ENCODE peak calls at places on chromosomes 7 and 10, in six cellular contexts. X is naive thymus-derived CD4-positive, alpha-beta T cell; B is SJCRH30; T is neuronal stem cell; Y is OCI-LY7; L is esophagus muscularis mucosa. O is an unnamed sample.
A peak's percentile ranks its signal among the peaks of the same experiment; 100 is the strongest.

GRCh38 chr7:7870590-7870989 is 98.0 kb upstream of the GLCCI1 start:
- DNase-seq in L (no peak), B (no peak), Y (no peak), T (no peak), X (no peak), O (no peak)

GRCh38 chr10:27360581-27361172 is 120.1 kb upstream of the ACBD5 start:
- DNase-seq in B (peak; percentile 95), Y (peak; percentile 80), T (peak; percentile 78), L (no peak), X (peak; percentile 74), O (peak; percentile 57)

GRCh38 chr7:125316451-125316850 is 386.8 kb upstream of the POT1 start:
- DNase-seq in Y (peak; percentile 0), B (peak; percentile 47), X (no peak), L (no peak), T (peak; percentile 35), O (peak; percentile 76)

GRCh38 chr10:125409756-125410155 is 249.4 kb upstream of the CTBP2 start:
- DNase-seq in T (no peak), B (no peak), Y (no peak), L (no peak), X (no peak), O (no peak)

GRCh38 chr10:97020452-97021400 is 165.0 kb downstream of the SLIT1 start:
- DNase-seq in B (peak; percentile 84), X (no peak), L (no peak), T (peak; percentile 65), Y (no peak), O (peak; percentile 75)

GRCh38 chr10:119503821-119504220 is 38.7 kb downstream of the RGS10 start:
- DNase-seq in B (no peak), T (no peak), L (no peak), Y (no peak), X (no peak), O (peak; percentile 73)

GRCh38 chr10:61832866-61833481 is 68.5 kb upstream of the ARID5B start:
- DNase-seq in B (no peak), Y (no peak), T (no peak), L (no peak), X (no peak), O (no peak)

GRCh38 chr7:17625038-17625437 is 315.3 kb downstream of the SNX13 start:
- DNase-seq in T (no peak), L (no peak), Y (no peak), X (no peak), B (no peak), O (no peak)

GRCh38 chr7:77674878-77675277 is 21.4 kb upstream of the RSBN1L start:
- DNase-seq in X (no peak), Y (no peak), T (no peak), L (no peak), B (no peak), O (no peak)

GRCh38 chr10:71426058-71426605 is 29.4 kb downstream of the CDH23 start:
- DNase-seq in X (peak; percentile 3), T (no peak), Y (no peak), L (no peak), B (no peak), O (no peak)

GRCh38 chr7:76166404-76167255 is 35.1 kb upstream of the SRRM3 start:
- DNase-seq in Y (peak; percentile 55), B (peak; percentile 98), T (peak; percentile 93), X (peak; percentile 95), L (peak; percentile 99), O (peak; percentile 98)

GRCh38 chr7:11450246-11450645 is 381.8 kb downstream of the THSD7A start:
- DNase-seq in T (no peak), X (no peak), B (no peak), L (no peak), Y (no peak), O (no peak)

GRCh38 chr7:73572767-73573186 is 5.6 kb downstream of the TBL2 start:
- DNase-seq in X (no peak), B (no peak), Y (no peak), L (no peak), T (no peak), O (no peak)

GRCh38 chr7:73570977-73571376 is 7.4 kb downstream of the TBL2 start:
- DNase-seq in Y (no peak), X (no peak), L (no peak), T (no peak), B (no peak), O (no peak)

GRCh38 chr7:73567701-73568685 is 10.4 kb downstream of the TBL2 start:
- DNase-seq in T (no peak), Y (no peak), B (peak; percentile 62), L (no peak), X (no peak), O (no peak)

GRCh38 chr7:73569042-73569608 is 9.3 kb downstream of the TBL2 start:
- DNase-seq in Y (no peak), X (no peak), B (no peak), L (no peak), T (no peak), O (no peak)

DNA sequence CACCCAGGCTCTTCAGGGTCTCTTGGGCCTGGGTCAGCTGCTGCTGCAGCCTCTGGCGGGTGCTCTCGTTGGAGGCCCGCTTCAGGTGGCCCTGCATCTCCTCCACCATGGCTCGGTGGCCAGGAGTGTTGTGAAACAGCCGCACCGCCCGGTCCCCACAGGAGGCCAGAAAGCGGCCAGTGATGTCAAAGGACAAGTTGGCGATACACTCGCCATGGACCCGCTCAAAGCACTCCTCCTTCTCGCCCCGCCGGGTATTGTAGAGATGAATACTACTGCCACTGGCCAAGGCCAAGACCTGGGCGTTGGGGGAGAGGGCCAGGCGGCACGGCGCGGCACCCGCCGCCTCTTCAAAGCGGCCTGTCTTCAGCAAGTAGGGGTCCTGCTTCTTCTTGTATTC is 7.9 kb downstream of the TBL2 start:
- DNase-seq in T (no peak), Y (no peak), B (no peak), L (no peak), X (no peak), O (no peak)
- H3K36me3 ChIP-seq in T (peaks cover 43% of the 10 kb centered on the region), Y (peaks cover 65% of the 10 kb centered on the region), B (peaks cover 54% of the 10 kb centered on the region), L (peaks cover 44% of the 10 kb centered on the region), X (peaks cover 59% of the 10 kb centered on the region), O (peaks cover 59% of the 10 kb centered on the region)

GRCh38 chr10:78552261-78552811 is 516.4 kb upstream of the ZMIZ1 start:
- DNase-seq in T (no peak), L (peak; percentile 94), Y (peak; percentile 61), B (no peak), X (no peak), O (no peak)
- H3K4me3 ChIP-seq in T (no peak overlapping the region), L (no peak overlapping the region), Y (no peak overlapping the region), B (no peak overlapping the region), X (no peak overlapping the region), O (no peak overlapping the region)

DNA sequence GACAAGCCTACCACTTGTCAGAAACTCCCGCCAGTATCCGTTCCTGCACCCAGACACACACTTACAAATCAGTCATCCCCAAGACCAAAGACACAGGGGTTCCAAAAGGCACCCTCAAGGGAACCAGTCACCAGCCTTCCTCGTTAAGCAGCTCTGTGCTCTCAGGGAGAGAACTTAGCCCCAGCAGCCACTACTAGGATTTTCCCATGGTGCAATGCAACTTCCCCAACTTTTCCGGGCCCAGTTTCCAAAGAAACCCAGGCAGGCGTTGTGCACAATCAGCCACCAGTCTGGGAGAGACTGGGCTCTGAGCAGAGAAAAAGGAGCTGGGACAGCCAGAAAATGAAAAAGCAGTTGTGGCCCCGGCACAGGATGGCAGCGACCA is 1.2 kb downstream of the DLG5 start:
- DNase-seq in X (no peak), Y (no peak), L (no peak), T (no peak), B (peak; percentile 68), O (peak; percentile 13)
- H3K27ac ChIP-seq in X (no peak overlapping the region), Y (no peak overlapping the region), L (peak overlapping the region; percentile 91), T (no peak overlapping the region), B (no peak overlapping the region), O (peak overlapping the region; percentile 83)

GRCh38 chr10:133366130-133366478 is 7.0 kb downstream of the ECHS1 start:
- DNase-seq in B (no peak), L (no peak), X (no peak), Y (no peak), T (no peak), O (no peak)
- H3K36me3 ChIP-seq in B (peaks cover 3% of the 10 kb centered on the region), L (peaks cover 48% of the 10 kb centered on the region), X (peaks cover 69% of the 10 kb centered on the region), Y (peaks cover 27% of the 10 kb centered on the region), T (peaks cover 62% of the 10 kb centered on the region), O (peaks cover 49% of the 10 kb centered on the region)

GRCh38 chr10:14604181-14605142 is 170.2 kb downstream of the FAM107B start:
- DNase-seq in T (peak; percentile 78), Y (peak; percentile 88), L (peak; percentile 95), B (peak; percentile 79), X (peak; percentile 73), O (peak; percentile 44)

GRCh38 chr10:14602807-14603538 is 171.7 kb downstream of the FAM107B start:
- DNase-seq in Y (peak; percentile 53), L (no peak), X (no peak), B (no peak), T (no peak), O (no peak)

GRCh38 chr10:14603539-14604102 is 171.1 kb downstream of the FAM107B start:
- DNase-seq in B (peak; percentile 27), T (no peak), X (no peak), L (no peak), Y (peak; percentile 49), O (no peak)

GRCh38 chr10:14600065-14600464 is 174.6 kb downstream of the FAM107B start:
- DNase-seq in T (no peak), Y (no peak), X (no peak), L (no peak), B (no peak), O (no peak)

GRCh38 chr10:14601872-14602725 is 172.6 kb downstream of the FAM107B start:
- DNase-seq in Y (peak; percentile 89), T (no peak), L (no peak), B (no peak), X (no peak), O (no peak)
- H3K4me3 ChIP-seq in Y (peak overlapping the region; percentile 81), T (no peak overlapping the region), L (no peak overlapping the region), B (no peak overlapping the region), X (peak overlapping the region; percentile 31), O (no peak overlapping the region)

O was measured in WERI-Rb-1.